ENCODE peak calls at places on chromosome 15, in five cellular contexts. One of them, this sample, is unnamed.

GRCh38 chr15:82771789-82772607 is 33.9 kb downstream of the FSD2 start:
- DNase-seq in trophoblast cell: no peak
- DNase-seq in dorsolateral prefrontal cortex: no peak
- DNase-seq in Jurkat, Clone E6-1: no peak
- DNase-seq in cardiac muscle cell: no peak
- DNase-seq in this sample: no peak

GRCh38 chr15:74240002-74240568 is 4.0 kb downstream of the CCDC33 start:
- DNase-seq in trophoblast cell: no peak
- DNase-seq in dorsolateral prefrontal cortex: peak
- DNase-seq in Jurkat, Clone E6-1: no peak
- DNase-seq in cardiac muscle cell: no peak
- DNase-seq in this sample: peak

GRCh38 chr15:49506341-49506740 is 83.3 kb downstream of the FGF7 start:
- DNase-seq in trophoblast cell: no peak
- DNase-seq in dorsolateral prefrontal cortex: no peak
- DNase-seq in Jurkat, Clone E6-1: no peak
- DNase-seq in cardiac muscle cell: no peak
- DNase-seq in this sample: no peak

GRCh38 chr15:57245130-57245529 is 131.2 kb upstream of the CGNL1 start:
- DNase-seq in trophoblast cell: no peak
- DNase-seq in dorsolateral prefrontal cortex: no peak
- DNase-seq in Jurkat, Clone E6-1: no peak
- DNase-seq in cardiac muscle cell: no peak
- DNase-seq in this sample: no peak

GRCh38 chr15:48001393-48002059 is 119.3 kb upstream of the SLC24A5 start:
- DNase-seq in trophoblast cell: no peak
- DNase-seq in dorsolateral prefrontal cortex: no peak
- DNase-seq in Jurkat, Clone E6-1: no peak
- DNase-seq in cardiac muscle cell: no peak
- DNase-seq in this sample: no peak

GRCh38 chr15:40355976-40356585 is 1.9 kb upstream of the DISP2 start:
- DNase-seq in trophoblast cell: no peak
- DNase-seq in dorsolateral prefrontal cortex: no peak
- DNase-seq in Jurkat, Clone E6-1: no peak
- DNase-seq in cardiac muscle cell: no peak
- DNase-seq in this sample: no peak

GRCh38 chr15:50783895-50784294 is 18.4 kb upstream of the SPPL2A start:
- DNase-seq in trophoblast cell: no peak
- DNase-seq in dorsolateral prefrontal cortex: no peak
- DNase-seq in Jurkat, Clone E6-1: no peak
- DNase-seq in cardiac muscle cell: no peak
- DNase-seq in this sample: no peak

GRCh38 chr15:63480441-63480821 is 24.0 kb upstream of the USP3 start:
- DNase-seq in trophoblast cell: no peak
- DNase-seq in dorsolateral prefrontal cortex: no peak
- DNase-seq in Jurkat, Clone E6-1: no peak
- DNase-seq in cardiac muscle cell: no peak
- DNase-seq in this sample: no peak

GRCh38 chr15:94456246-94456645 is 224.9 kb downstream of the MCTP2 start:
- DNase-seq in trophoblast cell: no peak
- DNase-seq in dorsolateral prefrontal cortex: no peak
- DNase-seq in Jurkat, Clone E6-1: no peak
- DNase-seq in cardiac muscle cell: no peak
- DNase-seq in this sample: no peak

GRCh38 chr15:42156266-42156922 is at the start of gene PLA2G4F:
- DNase-seq in trophoblast cell: peak
- DNase-seq in dorsolateral prefrontal cortex: peak
- DNase-seq in Jurkat, Clone E6-1: no peak
- DNase-seq in cardiac muscle cell: no peak
- DNase-seq in this sample: no peak

GRCh38 chr15:75736256-75736655 is 23.6 kb upstream of the CSPG4 start:
- DNase-seq in trophoblast cell: no peak
- DNase-seq in dorsolateral prefrontal cortex: peak
- DNase-seq in Jurkat, Clone E6-1: no peak
- DNase-seq in cardiac muscle cell: no peak
- DNase-seq in this sample: no peak

GRCh38 chr15:63763476-63764123 is 70.1 kb downstream of the HERC1 start:
- DNase-seq in trophoblast cell: no peak
- DNase-seq in dorsolateral prefrontal cortex: no peak
- DNase-seq in Jurkat, Clone E6-1: peak
- DNase-seq in cardiac muscle cell: no peak
- DNase-seq in this sample: no peak

GRCh38 chr15:99412082-99412481 is 153.7 kb upstream of the MEF2A start:
- DNase-seq in trophoblast cell: peak
- DNase-seq in dorsolateral prefrontal cortex: no peak
- DNase-seq in Jurkat, Clone E6-1: no peak
- DNase-seq in cardiac muscle cell: no peak
- DNase-seq in this sample: no peak

GRCh38 chr15:89116404-89116803 is 28.1 kb downstream of the ABHD2 start:
- DNase-seq in trophoblast cell: no peak
- DNase-seq in dorsolateral prefrontal cortex: no peak
- DNase-seq in Jurkat, Clone E6-1: no peak
- DNase-seq in cardiac muscle cell: peak
- DNase-seq in this sample: no peak

GRCh38 chr15:89122532-89123525 is 34.6 kb downstream of the ABHD2 start:
- DNase-seq in trophoblast cell: no peak
- DNase-seq in dorsolateral prefrontal cortex: no peak
- DNase-seq in Jurkat, Clone E6-1: no peak
- DNase-seq in cardiac muscle cell: no peak
- DNase-seq in this sample: no peak

GRCh38 chr15:98694153-98694552 is 45.8 kb downstream of the IGF1R start:
- DNase-seq in trophoblast cell: no peak
- DNase-seq in dorsolateral prefrontal cortex: no peak
- DNase-seq in Jurkat, Clone E6-1: no peak
- DNase-seq in cardiac muscle cell: no peak
- DNase-seq in this sample: no peak

GRCh38 chr15:100733786-100734185 is 131.4 kb downstream of the ASB7 start:
- DNase-seq in trophoblast cell: no peak
- DNase-seq in dorsolateral prefrontal cortex: no peak
- DNase-seq in Jurkat, Clone E6-1: no peak
- DNase-seq in cardiac muscle cell: no peak
- DNase-seq in this sample: no peak

GRCh38 chr15:88636039-88636438 is 2.8 kb upstream of the ISG20 start:
- DNase-seq in trophoblast cell: peak
- DNase-seq in dorsolateral prefrontal cortex: no peak
- DNase-seq in Jurkat, Clone E6-1: no peak
- DNase-seq in cardiac muscle cell: no peak
- DNase-seq in this sample: no peak

GRCh38 chr15:31494786-31495185 is 168.2 kb downstream of the KLF13 start:
- DNase-seq in trophoblast cell: no peak
- DNase-seq in dorsolateral prefrontal cortex: no peak
- DNase-seq in Jurkat, Clone E6-1: no peak
- DNase-seq in cardiac muscle cell: no peak
- DNase-seq in this sample: no peak

GRCh38 chr15:59680870-59681269 is 8.2 kb downstream of the BNIP2 start:
- DNase-seq in trophoblast cell: no peak
- DNase-seq in dorsolateral prefrontal cortex: no peak
- DNase-seq in Jurkat, Clone E6-1: no peak
- DNase-seq in cardiac muscle cell: no peak
- DNase-seq in this sample: no peak

GRCh38 chr15:65384505-65384894 is 6.7 kb upstream of the IGDCC3 start:
- DNase-seq in trophoblast cell: no peak
- DNase-seq in dorsolateral prefrontal cortex: no peak
- DNase-seq in Jurkat, Clone E6-1: no peak
- DNase-seq in cardiac muscle cell: no peak
- DNase-seq in this sample: no peak

GRCh38 chr15:100707229-100707628 is 104.8 kb downstream of the ASB7 start:
- DNase-seq in trophoblast cell: peak
- DNase-seq in dorsolateral prefrontal cortex: no peak
- DNase-seq in Jurkat, Clone E6-1: peak
- DNase-seq in cardiac muscle cell: no peak
- DNase-seq in this sample: no peak

GRCh38 chr15:40006646-40007045 is 32.3 kb downstream of the SRP14 start:
- DNase-seq in trophoblast cell: no peak
- DNase-seq in dorsolateral prefrontal cortex: no peak
- DNase-seq in Jurkat, Clone E6-1: no peak
- DNase-seq in cardiac muscle cell: no peak
- DNase-seq in this sample: no peak

GRCh38 chr15:95972136-95972553 is 358.4 kb upstream of the NR2F2 start:
- DNase-seq in trophoblast cell: peak
- DNase-seq in dorsolateral prefrontal cortex: no peak
- DNase-seq in Jurkat, Clone E6-1: peak
- DNase-seq in cardiac muscle cell: peak
- DNase-seq in this sample: peak

GRCh38 chr15:39919740-39920509 is at the start of gene GPR176:
- DNase-seq in trophoblast cell: peak
- DNase-seq in dorsolateral prefrontal cortex: peak
- DNase-seq in Jurkat, Clone E6-1: no peak
- DNase-seq in cardiac muscle cell: peak
- DNase-seq in this sample: peak

GRCh38 chr15:58951388-58952060 is 18.0 kb upstream of the SLTM start:
- DNase-seq in trophoblast cell: no peak
- DNase-seq in dorsolateral prefrontal cortex: no peak
- DNase-seq in Jurkat, Clone E6-1: no peak
- DNase-seq in cardiac muscle cell: no peak
- DNase-seq in this sample: no peak

GRCh38 chr15:69853572-69853971 is 244.1 kb downstream of the TLE3 start:
- DNase-seq in trophoblast cell: peak
- DNase-seq in dorsolateral prefrontal cortex: peak
- DNase-seq in Jurkat, Clone E6-1: no peak
- DNase-seq in cardiac muscle cell: peak
- DNase-seq in this sample: no peak

GRCh38 chr15:101539492-101539891 is 50.0 kb upstream of the PCSK6 start:
- DNase-seq in trophoblast cell: no peak
- DNase-seq in dorsolateral prefrontal cortex: no peak
- DNase-seq in Jurkat, Clone E6-1: no peak
- DNase-seq in cardiac muscle cell: no peak
- DNase-seq in this sample: no peak

GRCh38 chr15:74314897-74315438 is 52.5 kb downstream of the CYP11A1 start:
- DNase-seq in trophoblast cell: peak
- DNase-seq in dorsolateral prefrontal cortex: no peak
- DNase-seq in Jurkat, Clone E6-1: peak
- DNase-seq in cardiac muscle cell: no peak
- DNase-seq in this sample: no peak

GRCh38 chr15:63312286-63312685 is 34.9 kb downstream of the APH1B start:
- DNase-seq in trophoblast cell: no peak
- DNase-seq in dorsolateral prefrontal cortex: no peak
- DNase-seq in Jurkat, Clone E6-1: no peak
- DNase-seq in cardiac muscle cell: no peak
- DNase-seq in this sample: no peak

GRCh38 chr15:63015618-63016017 is 26.9 kb upstream of the TPM1 start:
- DNase-seq in trophoblast cell: no peak
- DNase-seq in dorsolateral prefrontal cortex: no peak
- DNase-seq in Jurkat, Clone E6-1: no peak
- DNase-seq in cardiac muscle cell: no peak
- DNase-seq in this sample: peak

GRCh38 chr15:68816158-68816557 is 4.5 kb downstream of the ANP32A start:
- DNase-seq in trophoblast cell: no peak
- DNase-seq in dorsolateral prefrontal cortex: no peak
- DNase-seq in Jurkat, Clone E6-1: no peak
- DNase-seq in cardiac muscle cell: no peak
- DNase-seq in this sample: no peak
- H3K4me3 ChIP-seq in trophoblast cell: no peak
- H3K4me3 ChIP-seq in dorsolateral prefrontal cortex: peak
- H3K4me3 ChIP-seq in Jurkat, Clone E6-1: no peak
- H3K4me3 ChIP-seq in cardiac muscle cell: peak
- H3K4me3 ChIP-seq in this sample: no peak

GRCh38 chr15:78425643-78426042 is 12.4 kb upstream of the IREB2 start:
- DNase-seq in trophoblast cell: no peak
- DNase-seq in dorsolateral prefrontal cortex: no peak
- DNase-seq in Jurkat, Clone E6-1: peak
- DNase-seq in cardiac muscle cell: no peak
- DNase-seq in this sample: no peak
- H3K4me3 ChIP-seq in trophoblast cell: no peak
- H3K4me3 ChIP-seq in dorsolateral prefrontal cortex: no peak
- H3K4me3 ChIP-seq in Jurkat, Clone E6-1: no peak
- H3K4me3 ChIP-seq in cardiac muscle cell: no peak
- H3K4me3 ChIP-seq in this sample: no peak

GRCh38 chr15:90420488-90420850 is 32.4 kb downstream of the IQGAP1 start:
- DNase-seq in trophoblast cell: no peak
- DNase-seq in dorsolateral prefrontal cortex: no peak
- DNase-seq in Jurkat, Clone E6-1: no peak
- DNase-seq in cardiac muscle cell: no peak
- DNase-seq in this sample: no peak

GRCh38 chr15:90418627-90419026 is 30.6 kb downstream of the IQGAP1 start:
- DNase-seq in trophoblast cell: no peak
- DNase-seq in dorsolateral prefrontal cortex: no peak
- DNase-seq in Jurkat, Clone E6-1: no peak
- DNase-seq in cardiac muscle cell: no peak
- DNase-seq in this sample: no peak

GRCh38 chr15:90419738-90420487 is 31.9 kb downstream of the IQGAP1 start:
- DNase-seq in trophoblast cell: no peak
- DNase-seq in dorsolateral prefrontal cortex: no peak
- DNase-seq in Jurkat, Clone E6-1: no peak
- DNase-seq in cardiac muscle cell: no peak
- DNase-seq in this sample: no peak

GRCh38 chr15:90421527-90421926 is 33.5 kb downstream of the IQGAP1 start:
- DNase-seq in trophoblast cell: no peak
- DNase-seq in dorsolateral prefrontal cortex: no peak
- DNase-seq in Jurkat, Clone E6-1: no peak
- DNase-seq in cardiac muscle cell: no peak
- DNase-seq in this sample: no peak

DNA sequence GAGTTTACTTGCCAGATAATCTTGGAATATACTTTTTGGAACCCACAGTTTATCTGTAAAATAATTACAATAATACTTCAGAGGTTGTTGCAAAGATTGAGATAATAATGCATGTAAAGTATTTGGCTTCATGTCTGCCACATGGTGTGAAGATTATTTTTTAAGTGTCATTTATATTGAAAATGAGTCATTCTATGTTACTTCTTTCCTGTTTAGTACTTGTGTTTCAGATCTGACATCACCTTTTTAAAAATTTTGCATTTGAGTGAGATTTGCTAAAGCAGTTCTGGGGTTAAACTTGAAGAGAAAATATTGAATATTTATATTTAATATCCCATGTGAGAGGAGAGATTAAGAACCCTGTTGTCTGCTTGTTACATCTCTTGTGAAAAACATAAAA is 31.2 kb downstream of the IQGAP1 start:
- DNase-seq in trophoblast cell: no peak
- DNase-seq in dorsolateral prefrontal cortex: no peak
- DNase-seq in Jurkat, Clone E6-1: no peak
- DNase-seq in cardiac muscle cell: no peak
- DNase-seq in this sample: no peak
- H3K4me3 ChIP-seq in trophoblast cell: no peak
- H3K4me3 ChIP-seq in dorsolateral prefrontal cortex: no peak
- H3K4me3 ChIP-seq in Jurkat, Clone E6-1: no peak
- H3K4me3 ChIP-seq in cardiac muscle cell: no peak
- H3K4me3 ChIP-seq in this sample: no peak

DNA sequence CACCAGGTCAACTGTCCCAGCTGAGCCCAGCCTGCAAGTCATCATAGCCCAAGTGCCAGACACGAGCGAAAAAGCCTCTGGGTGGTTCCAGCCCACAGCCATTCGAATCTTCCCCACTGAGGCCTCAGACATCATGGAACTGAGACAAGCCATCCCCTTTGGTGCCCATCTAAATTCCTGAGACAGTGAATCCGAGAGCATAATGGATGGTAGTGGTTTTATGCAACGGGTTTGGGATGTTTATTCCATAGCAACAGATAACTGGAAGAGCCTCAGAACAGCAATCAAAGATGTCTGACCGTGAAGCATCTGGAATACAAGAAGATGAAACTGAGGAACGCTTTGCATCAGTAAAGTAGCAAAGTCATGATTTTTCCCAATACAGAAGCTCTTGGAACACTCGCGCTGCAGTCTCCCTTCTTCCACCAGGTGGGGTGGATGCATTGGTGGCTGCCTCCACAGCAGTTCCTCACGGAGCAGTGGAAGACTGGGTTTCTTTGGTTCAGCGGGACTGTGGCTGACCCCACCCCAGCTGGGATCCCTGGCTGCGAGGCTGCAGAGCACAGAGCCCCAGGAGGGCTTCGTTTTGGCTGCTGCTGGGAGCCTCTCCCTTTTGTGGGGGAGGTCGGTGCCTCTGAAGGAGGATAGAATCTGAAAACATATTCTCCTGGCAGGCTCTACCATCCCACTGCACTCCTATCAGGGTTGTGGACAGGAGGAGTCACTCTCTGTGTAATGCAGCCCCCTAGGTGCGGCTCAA is 26.4 kb upstream of the PDE8A start:
- DNase-seq in trophoblast cell: peak
- DNase-seq in dorsolateral prefrontal cortex: peak
- DNase-seq in Jurkat, Clone E6-1: peak
- DNase-seq in cardiac muscle cell: peak
- DNase-seq in this sample: peak
- H3K4me3 ChIP-seq in trophoblast cell: no peak
- H3K4me3 ChIP-seq in dorsolateral prefrontal cortex: peak
- H3K4me3 ChIP-seq in Jurkat, Clone E6-1: no peak
- H3K4me3 ChIP-seq in cardiac muscle cell: no peak
- H3K4me3 ChIP-seq in this sample: peak

This sample was measured in heart right ventricle.